ENCODE peak calls at places on chromosome 19, in five cellular contexts. One of them, this sample, is unnamed.

GRCh38 chr19:13150919-13151604 is 851 bp downstream of the IER2 start:
- DNase-seq in H9: no peak
- DNase-seq in neuronal stem cell: peak; percentile 42
- DNase-seq in H1: no peak
- DNase-seq in mesenchymal stem cell: peak; percentile 31
- DNase-seq in this sample: no peak

GRCh38 chr19:17329768-17330545 is 4.7 kb downstream of the ANO8 start:
- DNase-seq in mesenchymal stem cell: no peak
- DNase-seq in neuronal stem cell: no peak
- DNase-seq in H1: no peak
- DNase-seq in H9: no peak
- DNase-seq in this sample: no peak

GRCh38 chr19:8641908-8642547 is 11.6 kb downstream of the NFILZ start:
- DNase-seq in neuronal stem cell: no peak
- DNase-seq in H9: no peak
- DNase-seq in mesenchymal stem cell: peak; percentile 66
- DNase-seq in H1: no peak
- DNase-seq in this sample: peak; percentile 65

GRCh38 chr19:20660473-20660872 is 898 bp downstream of the ZNF626 start:
- DNase-seq in mesenchymal stem cell: peak; percentile 8
- DNase-seq in H1: no peak
- DNase-seq in neuronal stem cell: no peak
- DNase-seq in H9: peak; percentile 40
- DNase-seq in this sample: no peak

GRCh38 chr19:48591021-48591420 is 15.5 kb upstream of the SPACA4 start:
- DNase-seq in H1: no peak
- DNase-seq in mesenchymal stem cell: peak; percentile 40
- DNase-seq in neuronal stem cell: no peak
- DNase-seq in H9: no peak
- DNase-seq in this sample: no peak

GRCh38 chr19:13163609-13164364 is 13.6 kb downstream of the IER2 start:
- DNase-seq in H1: no peak
- DNase-seq in neuronal stem cell: peak; percentile 70
- DNase-seq in mesenchymal stem cell: peak; percentile 96
- DNase-seq in H9: peak; percentile 88
- DNase-seq in this sample: peak; percentile 83

GRCh38 chr19:4007836-4008539 is 452 bp downstream of the PIAS4 start:
- DNase-seq in neuronal stem cell: peak; percentile 23
- DNase-seq in H9: no peak
- DNase-seq in mesenchymal stem cell: peak; percentile 40
- DNase-seq in H1: no peak
- DNase-seq in this sample: no peak

GRCh38 chr19:57709616-57710015 is 612 bp upstream of the ZNF154 start:
- DNase-seq in neuronal stem cell: no peak
- DNase-seq in H1: no peak
- DNase-seq in mesenchymal stem cell: no peak
- DNase-seq in H9: peak; percentile 31
- DNase-seq in this sample: no peak

GRCh38 chr19:16620584-16620983 is 7.4 kb downstream of the MED26 start:
- DNase-seq in mesenchymal stem cell: no peak
- DNase-seq in H1: no peak
- DNase-seq in neuronal stem cell: no peak
- DNase-seq in H9: no peak
- DNase-seq in this sample: no peak

GRCh38 chr19:16076958-16077611 is 790 bp downstream of the TPM4 start:
- DNase-seq in neuronal stem cell: no peak
- DNase-seq in mesenchymal stem cell: no peak
- DNase-seq in H9: no peak
- DNase-seq in H1: no peak
- DNase-seq in this sample: no peak

GRCh38 chr19:21092107-21092506 is 10.1 kb downstream of the ZNF714 start:
- DNase-seq in H9: no peak
- DNase-seq in neuronal stem cell: no peak
- DNase-seq in mesenchymal stem cell: peak; percentile 18
- DNase-seq in H1: no peak
- DNase-seq in this sample: peak; percentile 14

GRCh38 chr19:50837300-50837699 is 3.9 kb upstream of the KLK15 start:
- DNase-seq in H1: no peak
- DNase-seq in H9: no peak
- DNase-seq in neuronal stem cell: no peak
- DNase-seq in mesenchymal stem cell: no peak
- DNase-seq in this sample: no peak

GRCh38 chr19:4712771-4713170 is 10.9 kb downstream of the DPP9 start:
- DNase-seq in mesenchymal stem cell: no peak
- DNase-seq in H9: no peak
- DNase-seq in neuronal stem cell: no peak
- DNase-seq in H1: no peak
- DNase-seq in this sample: no peak

GRCh38 chr19:10096615-10096963 is 5.9 kb downstream of the ANGPTL6 start:
- DNase-seq in neuronal stem cell: no peak
- DNase-seq in H9: no peak
- DNase-seq in H1: no peak
- DNase-seq in mesenchymal stem cell: no peak
- DNase-seq in this sample: no peak
- H4K91ac ChIP-seq in neuronal stem cell: peak overlapping the region; percentile 89
- H4K91ac ChIP-seq in H9: no peak overlapping the region
- H4K91ac ChIP-seq in H1: peak overlapping the region; percentile 98
- H4K91ac ChIP-seq in mesenchymal stem cell: peak overlapping the region; percentile 98
- H4K91ac ChIP-seq in this sample: peak overlapping the region; percentile 87

DNA sequence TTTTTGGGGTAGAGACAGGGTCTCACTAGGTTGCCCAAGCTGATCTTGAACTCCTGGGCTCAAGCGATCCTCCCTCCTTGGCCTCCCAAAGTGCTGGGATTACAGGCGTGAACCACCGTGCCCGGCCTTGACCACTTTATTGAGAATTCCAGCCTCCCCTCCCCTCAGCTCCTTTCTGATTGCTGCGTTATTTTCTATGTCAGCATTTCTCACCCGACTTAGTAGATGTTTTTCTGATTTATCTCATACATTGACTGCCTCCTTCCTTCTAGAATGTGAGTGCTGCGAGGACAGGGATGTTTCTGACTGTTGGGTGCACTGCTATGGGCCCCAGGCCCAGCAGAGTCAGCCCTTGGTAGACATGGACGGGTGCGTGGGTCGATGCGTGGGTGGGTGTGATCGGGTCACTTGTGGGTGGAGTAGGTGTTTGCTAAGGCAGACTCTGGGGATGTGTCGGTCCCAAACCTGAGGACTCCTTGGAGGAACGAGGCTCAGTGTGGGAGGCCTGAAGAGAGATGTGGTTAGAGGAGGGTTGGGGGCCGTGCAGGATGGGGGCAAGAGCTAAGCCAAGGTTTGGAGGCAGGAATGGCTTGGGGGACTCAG is 34.2 kb upstream of the NCCRP1 start:
- DNase-seq in H1: no peak
- DNase-seq in H9: no peak
- DNase-seq in mesenchymal stem cell: no peak
- DNase-seq in neuronal stem cell: no peak
- DNase-seq in this sample: no peak
- H3K27ac ChIP-seq in H1: no peak overlapping the region
- H3K27ac ChIP-seq in H9: no peak overlapping the region
- H3K27ac ChIP-seq in mesenchymal stem cell: no peak overlapping the region
- H3K27ac ChIP-seq in neuronal stem cell: no peak overlapping the region
- H3K27ac ChIP-seq in this sample: no peak overlapping the region

GRCh38 chr19:41218615-41219507 is at the start of gene AXL:
- DNase-seq in mesenchymal stem cell: peak; percentile 97
- DNase-seq in neuronal stem cell: peak; percentile 86
- DNase-seq in H1: peak; percentile 78
- DNase-seq in H9: peak; percentile 91
- DNase-seq in this sample: peak; percentile 86
- H4K91ac ChIP-seq in mesenchymal stem cell: peak within 1 kb of the TSS; percentile 31
- H4K91ac ChIP-seq in neuronal stem cell: peak within 1 kb of the TSS; percentile 82
- H4K91ac ChIP-seq in H1: peak within 1 kb of the TSS; percentile 98
- H4K91ac ChIP-seq in H9: no peak within 1 kb of the TSS
- H4K91ac ChIP-seq in this sample: peak within 1 kb of the TSS; percentile 99

GRCh38 chr19:6074709-6075403 is 35.4 kb downstream of the RFX2 start:
- DNase-seq in H1: no peak
- DNase-seq in neuronal stem cell: no peak
- DNase-seq in mesenchymal stem cell: no peak
- DNase-seq in H9: no peak
- DNase-seq in this sample: no peak
- H3K27ac ChIP-seq in H1: no peak overlapping the region
- H3K27ac ChIP-seq in neuronal stem cell: no peak overlapping the region
- H3K27ac ChIP-seq in mesenchymal stem cell: no peak overlapping the region
- H3K27ac ChIP-seq in H9: no peak overlapping the region
- H3K27ac ChIP-seq in this sample: no peak overlapping the region

GRCh38 chr19:2555422-2556220 is 79.7 kb downstream of the GADD45B start:
- DNase-seq in H9: no peak
- DNase-seq in mesenchymal stem cell: no peak
- DNase-seq in neuronal stem cell: no peak
- DNase-seq in H1: no peak
- DNase-seq in this sample: no peak
- H4K91ac ChIP-seq in H9: no peak overlapping the region
- H4K91ac ChIP-seq in mesenchymal stem cell: peak overlapping the region; percentile 67
- H4K91ac ChIP-seq in neuronal stem cell: no peak overlapping the region
- H4K91ac ChIP-seq in H1: no peak overlapping the region
- H4K91ac ChIP-seq in this sample: peak overlapping the region; percentile 48

GRCh38 chr19:33815410-33816340 is 19.0 kb downstream of the KCTD15 start:
- DNase-seq in H9: no peak
- DNase-seq in neuronal stem cell: no peak
- DNase-seq in H1: no peak
- DNase-seq in mesenchymal stem cell: peak; percentile 41
- DNase-seq in this sample: peak; percentile 34

GRCh38 chr19:33821871-33822270 is 25.2 kb downstream of the KCTD15 start:
- DNase-seq in mesenchymal stem cell: no peak
- DNase-seq in H9: no peak
- DNase-seq in neuronal stem cell: no peak
- DNase-seq in H1: no peak
- DNase-seq in this sample: no peak

GRCh38 chr19:33819875-33820781 is 23.5 kb downstream of the KCTD15 start:
- DNase-seq in neuronal stem cell: peak; percentile 61
- DNase-seq in H1: no peak
- DNase-seq in mesenchymal stem cell: peak; percentile 61
- DNase-seq in H9: peak; percentile 83
- DNase-seq in this sample: peak; percentile 12

GRCh38 chr19:33818426-33818825 is 21.8 kb downstream of the KCTD15 start:
- DNase-seq in mesenchymal stem cell: no peak
- DNase-seq in H9: no peak
- DNase-seq in H1: no peak
- DNase-seq in neuronal stem cell: no peak
- DNase-seq in this sample: no peak

DNA sequence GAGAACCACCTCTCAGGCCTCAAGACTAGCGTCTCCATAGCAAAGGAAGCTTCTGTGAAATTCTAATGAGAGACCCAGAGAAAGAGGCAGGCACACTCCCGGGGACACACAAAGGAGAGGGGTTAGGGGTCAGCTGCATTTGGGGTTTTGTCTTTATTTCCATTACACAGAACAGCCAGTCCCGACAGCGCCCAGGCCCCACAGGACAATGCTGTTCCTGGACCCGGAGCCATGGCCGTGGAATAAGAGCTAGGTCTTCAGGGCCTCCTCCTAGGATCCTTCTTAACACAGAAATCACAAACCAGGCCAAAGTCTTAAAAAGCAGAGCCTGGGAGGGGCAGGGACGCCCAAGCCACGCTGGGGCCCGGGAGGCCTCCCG is 22.8 kb downstream of the KCTD15 start:
- DNase-seq in H9: no peak
- DNase-seq in H1: no peak
- DNase-seq in mesenchymal stem cell: no peak
- DNase-seq in neuronal stem cell: peak; percentile 71
- DNase-seq in this sample: no peak
- H3K27ac ChIP-seq in H9: no peak overlapping the region
- H3K27ac ChIP-seq in H1: no peak overlapping the region
- H3K27ac ChIP-seq in mesenchymal stem cell: no peak overlapping the region
- H3K27ac ChIP-seq in neuronal stem cell: no peak overlapping the region
- H3K27ac ChIP-seq in this sample: no peak overlapping the region

GRCh38 chr19:1262687-1263123 is 6.4 kb upstream of the CIRBP start:
- DNase-seq in H1: no peak
- DNase-seq in neuronal stem cell: no peak
- DNase-seq in H9: no peak
- DNase-seq in mesenchymal stem cell: no peak
- DNase-seq in this sample: no peak
- H4K91ac ChIP-seq in H1: peak overlapping the region; percentile 85
- H4K91ac ChIP-seq in neuronal stem cell: peak overlapping the region; percentile 92
- H4K91ac ChIP-seq in H9: no peak overlapping the region
- H4K91ac ChIP-seq in mesenchymal stem cell: peak overlapping the region; percentile 95
- H4K91ac ChIP-seq in this sample: peak overlapping the region; percentile 95

DNA sequence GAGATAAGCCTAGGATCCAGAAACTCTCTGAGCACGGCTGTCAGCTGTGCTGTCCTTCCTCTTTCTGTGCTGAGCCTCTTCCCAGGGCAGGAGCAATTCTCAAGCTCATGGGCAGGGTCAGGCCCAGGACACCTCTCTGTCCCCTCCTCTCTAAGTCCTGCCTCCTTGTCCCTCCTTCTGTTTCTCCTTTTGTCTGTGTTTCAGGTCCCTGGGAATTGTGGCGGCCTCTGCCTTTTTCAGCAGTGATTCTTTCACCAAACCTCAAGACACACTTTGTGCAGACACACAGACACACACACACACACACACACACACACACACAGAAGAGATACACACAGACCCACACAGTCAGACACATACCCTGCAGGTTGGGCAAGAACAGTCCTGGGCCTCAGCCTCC is at the start of gene PSG1:
- DNase-seq in H9: no peak
- DNase-seq in mesenchymal stem cell: no peak
- DNase-seq in H1: no peak
- DNase-seq in neuronal stem cell: no peak
- DNase-seq in this sample: no peak
- H3K27ac ChIP-seq in H9: no peak within 1 kb of the TSS
- H3K27ac ChIP-seq in mesenchymal stem cell: no peak within 1 kb of the TSS
- H3K27ac ChIP-seq in H1: no peak within 1 kb of the TSS
- H3K27ac ChIP-seq in neuronal stem cell: no peak within 1 kb of the TSS
- H3K27ac ChIP-seq in this sample: peak within 1 kb of the TSS; percentile 10